ENCODE peak calls at places on chromosomes 12 and 14, in ten cellular contexts. N is GM10248, I is bronchial epithelial cell, W is choroid plexus epithelial cell, O is endodermal cell, V is AG09309, U is omental fat pad, C is K562, Y is HepG2, D is kidney epithelial cell. T is an unnamed sample.

GRCh38 chr12:120238839-120239445 is 26.6 kb downstream of the PXN start:
- DNase-seq in V (no peak), U (no peak), W (no peak), O (no peak), D (no peak), I (no peak), C (no peak), N (no peak), Y (no peak), T (no peak)

GRCh38 chr12:47825239-47825639 is 5.5 kb upstream of the HDAC7 start:
- DNase-seq in U (no peak), N (no peak), O (no peak), I (peak), Y (no peak), V (no peak), D (no peak), C (no peak), W (no peak), T (no peak)

GRCh38 chr12:16612647-16613046 is 6.7 kb upstream of the LMO3 start:
- DNase-seq in V (no peak), U (no peak), W (no peak), D (no peak), N (no peak), Y (no peak), I (peak), O (no peak), C (no peak), T (no peak)

GRCh38 chr12:76223869-76224268 is 124.3 kb downstream of the BBS10 start:
- DNase-seq in N (no peak), I (no peak), D (no peak), C (no peak), O (no peak), U (no peak), W (no peak), Y (no peak), V (no peak), T (no peak)

GRCh38 chr12:26648999-26649398 is 184.0 kb downstream of the ITPR2 start:
- DNase-seq in N (no peak), W (no peak), C (no peak), O (no peak), U (no peak), D (no peak), I (no peak), V (no peak), Y (no peak), T (no peak)

GRCh38 chr12:132638541-132639408 is 20.2 kb downstream of the P2RX2 start:
- DNase-seq in Y (peak), C (peak), D (peak), O (peak), W (peak), U (no peak), V (peak), N (peak), I (peak), T (peak)

GRCh38 chr14:94499673-94500072 is 9.6 kb downstream of the SERPINA12 start:
- DNase-seq in D (no peak), N (no peak), U (no peak), V (no peak), W (no peak), O (no peak), C (no peak), I (no peak), Y (no peak), T (no peak)

GRCh38 chr12:61554268-61555008 is 705.8 kb upstream of the USP15 start:
- DNase-seq in V (no peak), W (no peak), O (no peak), C (no peak), N (no peak), I (peak), D (no peak), Y (no peak), U (no peak), T (no peak)

GRCh38 chr12:115204957-115205754 is 521.2 kb upstream of the TBX3 start:
- DNase-seq in V (no peak), Y (no peak), C (peak), O (peak), I (peak), U (no peak), D (no peak), N (no peak), W (peak), T (no peak)

GRCh38 chr14:103527408-103528157 is 1.4 kb upstream of the TRMT61A start:
- DNase-seq in I (no peak), O (no peak), D (no peak), N (peak), Y (no peak), U (no peak), W (no peak), V (no peak), C (no peak), T (no peak)

GRCh38 chr14:101503431-101504095 is 57.7 kb upstream of the DIO3 start:
- DNase-seq in C (no peak), W (no peak), D (no peak), V (no peak), N (no peak), U (no peak), I (no peak), Y (no peak), O (peak), T (no peak)

GRCh38 chr14:104206281-104206904 is 68.0 kb downstream of the KIF26A start:
- DNase-seq in V (no peak), U (no peak), D (no peak), C (no peak), N (no peak), W (peak), Y (peak), O (peak), I (no peak), T (no peak)

GRCh38 chr14:54683882-54684794 is 117.2 kb downstream of the SAMD4A start:
- DNase-seq in N (no peak), Y (no peak), D (no peak), C (no peak), V (peak), O (peak), U (peak), I (peak), W (peak), T (no peak)

GRCh38 chr14:48140804-48141203 is 465.4 kb upstream of the MDGA2 start:
- DNase-seq in N (no peak), U (no peak), Y (no peak), V (no peak), D (no peak), C (no peak), W (no peak), I (no peak), O (no peak), T (no peak)

GRCh38 chr12:89481218-89481914 is 43.2 kb downstream of the GALNT4 start:
- DNase-seq in O (no peak), C (no peak), Y (no peak), U (no peak), D (no peak), N (no peak), W (no peak), I (no peak), V (no peak), T (no peak)

GRCh38 chr12:67663121-67663520 is 14.6 kb downstream of the DYRK2 start:
- DNase-seq in I (no peak), D (no peak), N (no peak), V (no peak), O (no peak), W (no peak), Y (no peak), U (no peak), C (no peak), T (no peak)

GRCh38 chr12:54603173-54603814 is 14.8 kb upstream of the PPP1R1A start:
- DNase-seq in V (peak), D (no peak), N (peak), U (no peak), W (peak), I (peak), Y (peak), C (peak), O (peak), T (peak)

GRCh38 chr12:67137256-67137655 is 131.9 kb upstream of the CAND1 start:
- DNase-seq in I (peak), D (peak), Y (no peak), V (no peak), U (no peak), W (no peak), C (no peak), O (no peak), N (no peak), T (no peak)

GRCh38 chr12:110349096-110349495 is 54.4 kb downstream of the ANAPC7 start:
- DNase-seq in Y (no peak), O (no peak), U (no peak), N (no peak), I (no peak), C (no peak), W (no peak), V (no peak), D (no peak), T (no peak)

GRCh38 chr12:129127771-129128170 is 274.5 kb downstream of the GLT1D1 start:
- DNase-seq in D (no peak), U (no peak), I (no peak), V (no peak), C (no peak), Y (no peak), W (no peak), N (no peak), O (peak), T (no peak)

GRCh38 chr12:70607107-70607506 is 30.1 kb downstream of the PTPRB start:
- DNase-seq in Y (no peak), W (no peak), O (no peak), D (no peak), N (no peak), U (no peak), I (no peak), V (no peak), C (no peak), T (no peak)

GRCh38 chr14:30193791-30194407 is 266.3 kb upstream of the PRKD1 start:
- DNase-seq in C (no peak), V (peak), Y (no peak), N (no peak), U (no peak), I (peak), W (peak), O (no peak), D (no peak), T (no peak)

GRCh38 chr12:96985515-96986362 is 78.7 kb downstream of the NEDD1 start:
- DNase-seq in N (peak), U (no peak), V (no peak), O (peak), Y (no peak), D (no peak), W (peak), C (peak), I (no peak), T (peak)

GRCh38 chr12:112891093-112892024 is 15.4 kb upstream of the OAS1 start:
- DNase-seq in V (no peak), O (no peak), W (no peak), N (no peak), Y (no peak), U (no peak), I (no peak), C (no peak), D (no peak), T (no peak)

GRCh38 chr12:125262866-125263265 is 197.6 kb downstream of the AACS start:
- DNase-seq in W (no peak), Y (no peak), U (no peak), V (no peak), C (no peak), N (no peak), I (no peak), O (no peak), D (no peak), T (no peak)

GRCh38 chr12:49983892-49984291 is 11.1 kb downstream of the AQP6 start:
- DNase-seq in V (peak), W (peak), O (peak), Y (no peak), N (peak), U (no peak), I (peak), D (no peak), C (peak), T (no peak)

GRCh38 chr12:124032265-124032886 is 59.4 kb downstream of the ZNF664 start:
- DNase-seq in U (no peak), N (peak), W (peak), Y (peak), O (peak), I (peak), V (no peak), D (no peak), C (peak), T (peak)

GRCh38 chr12:2161478-2161877 is 108.7 kb downstream of the CACNA1C start:
- DNase-seq in U (no peak), C (no peak), N (no peak), V (no peak), Y (no peak), W (no peak), D (no peak), I (no peak), O (no peak), T (no peak)

GRCh38 chr12:107523760-107524558 is 161.6 kb upstream of the PWP1 start:
- DNase-seq in V (no peak), N (no peak), O (no peak), U (no peak), D (no peak), C (no peak), W (no peak), I (no peak), Y (peak), T (no peak)

GRCh38 chr12:56115329-56115728 is 1.1 kb upstream of the RPL41 start:
- DNase-seq in O (peak), U (no peak), C (no peak), I (peak), Y (no peak), N (no peak), D (no peak), V (no peak), W (peak), T (no peak)

GRCh38 chr12:3107071-3107583 is 29.9 kb downstream of the TSPAN9 start:
- DNase-seq in O (peak), V (peak), D (no peak), W (peak), I (no peak), Y (no peak), C (no peak), N (no peak), U (no peak), T (no peak)

DNA sequence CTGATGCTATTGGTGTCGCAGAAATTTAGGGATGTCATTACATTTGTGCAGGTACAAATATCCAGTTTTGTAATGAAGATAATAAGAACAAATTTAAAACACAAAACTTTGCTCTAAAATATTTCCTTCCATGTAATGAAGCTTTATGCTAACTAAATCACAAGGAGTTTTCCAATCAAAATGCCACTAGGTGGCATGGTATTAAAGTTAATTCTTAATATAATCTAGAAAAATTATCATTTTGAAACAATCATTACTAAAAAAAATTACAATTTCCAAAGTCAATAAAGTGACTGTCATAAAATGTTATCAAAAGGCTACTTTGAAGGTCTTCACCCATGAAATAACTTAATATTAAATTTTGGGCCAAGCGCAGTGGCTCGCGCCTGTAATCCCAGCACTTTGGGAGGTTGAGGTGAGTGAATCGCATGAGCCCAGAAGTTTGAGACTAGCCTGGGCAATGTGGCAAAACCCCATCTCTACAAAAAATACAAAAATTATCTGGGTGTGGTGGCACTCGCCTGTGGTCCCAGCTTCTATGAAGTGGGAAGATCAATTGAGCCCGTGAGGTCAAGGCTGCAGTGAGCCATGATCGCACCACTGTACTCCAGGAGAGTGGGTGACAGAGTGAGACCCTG is 77.4 kb downstream of the KIF21A start:
- DNase-seq in O (no peak), D (no peak), V (no peak), C (no peak), U (no peak), N (no peak), I (no peak), W (no peak), Y (no peak), T (no peak)
- TF ChIP-seq CTCF in O (peak), D (no peak), V (peak), C (no peak), U (no peak), N (no peak), I (no peak), W (peak), Y (no peak), T (no peak)

GRCh38 chr12:53298154-53298553 is 1.3 kb upstream of the MYG1 start:
- DNase-seq in D (no peak), Y (no peak), O (no peak), V (peak), W (peak), N (no peak), U (no peak), C (no peak), I (peak), T (no peak)

GRCh38 chr12:53302903-53303302 is 3.4 kb downstream of the MYG1 start:
- DNase-seq in C (no peak), I (no peak), W (no peak), D (no peak), U (no peak), Y (no peak), V (no peak), N (no peak), O (no peak), T (no peak)

GRCh38 chr12:53299101-53299453 is 418 bp upstream of the MYG1 start:
- DNase-seq in Y (peak), O (no peak), C (peak), N (no peak), W (peak), V (no peak), I (peak), U (no peak), D (no peak), T (no peak)

GRCh38 chr12:53300187-53300586 is 692 bp downstream of the MYG1 start:
- DNase-seq in W (peak), U (no peak), C (no peak), D (no peak), I (no peak), N (no peak), O (no peak), V (no peak), Y (no peak), T (no peak)

DNA sequence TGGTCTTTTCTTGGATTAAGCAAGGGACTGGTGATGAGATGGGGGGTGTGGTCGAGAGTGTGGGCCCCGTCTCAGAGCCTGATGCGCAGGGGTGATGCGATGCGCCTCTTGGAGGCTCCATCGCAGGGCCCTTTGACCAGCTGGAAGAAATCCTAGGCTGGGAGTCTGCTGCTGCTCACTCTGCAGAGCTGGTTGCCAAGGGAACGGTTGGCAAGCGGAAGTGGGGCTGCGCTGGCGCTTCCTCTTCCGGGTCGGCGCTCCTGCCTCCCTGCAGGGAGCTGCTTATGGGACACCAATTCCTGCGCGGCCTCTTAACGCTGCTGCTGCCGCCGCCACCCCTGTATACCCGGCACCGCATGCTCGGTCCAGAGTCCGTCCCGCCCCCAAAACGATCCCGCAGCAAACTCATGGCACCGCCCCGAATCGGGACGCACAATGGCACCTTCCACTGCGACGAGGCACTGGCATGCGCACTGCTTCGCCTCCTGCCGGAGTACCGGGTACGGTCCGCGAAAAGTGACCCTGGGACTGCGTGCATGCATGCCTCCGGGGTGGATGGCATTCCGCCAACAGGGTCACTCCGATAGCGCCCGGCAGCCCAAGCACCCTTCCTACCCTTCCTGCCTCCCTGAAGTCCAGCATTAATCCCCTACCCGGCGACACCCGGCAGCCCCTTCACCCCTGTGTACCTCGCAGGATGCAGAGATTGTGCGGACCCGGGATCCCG is at the start of gene MYG1:
- DNase-seq in V (no peak), C (no peak), U (peak), I (peak), W (peak), N (peak), D (peak), Y (peak), O (peak), T (peak)
- TF ChIP-seq CTCF in V (peak), C (no peak), U (no peak), I (peak), W (peak), N (no peak), D (peak), Y (peak), O (peak), T (no peak)

GRCh38 chr14:69615471-69616407 is 4.3 kb downstream of the SUSD6 start:
- DNase-seq in U (no peak), W (peak), O (no peak), V (peak), N (peak), Y (no peak), C (peak), I (peak), D (no peak), T (no peak)
- TF ChIP-seq CTCF in U (no peak), W (peak), O (no peak), V (no peak), N (no peak), Y (no peak), C (no peak), I (no peak), D (no peak), T (no peak)

DNA sequence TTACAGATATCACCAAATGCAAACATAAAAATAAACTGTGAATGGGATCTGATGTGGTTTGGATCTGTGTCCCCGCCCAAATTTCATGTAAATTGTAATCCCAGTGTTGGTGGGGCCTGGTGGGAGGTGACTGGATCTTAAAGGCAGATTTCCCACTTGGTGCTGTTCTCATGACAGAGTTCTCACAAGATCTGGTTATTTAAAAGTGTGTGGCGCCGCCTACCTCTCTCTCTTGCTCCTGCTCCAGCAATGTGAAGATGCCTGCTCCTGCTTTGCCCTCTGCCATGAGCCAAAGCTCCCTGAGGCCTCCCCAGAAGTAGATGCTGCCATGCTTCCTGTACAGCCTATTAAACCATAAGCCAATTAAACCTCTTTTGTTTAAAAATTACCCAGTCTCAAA is 47.8 kb downstream of the SLC25A21 start:
- DNase-seq in V (no peak), U (no peak), C (peak), D (no peak), O (peak), I (peak), W (peak), Y (peak), N (no peak), T (no peak)
- TF ChIP-seq CTCF in V (peak), U (no peak), C (peak), D (no peak), O (peak), I (peak), W (peak), Y (peak), N (no peak), T (no peak)

DNA sequence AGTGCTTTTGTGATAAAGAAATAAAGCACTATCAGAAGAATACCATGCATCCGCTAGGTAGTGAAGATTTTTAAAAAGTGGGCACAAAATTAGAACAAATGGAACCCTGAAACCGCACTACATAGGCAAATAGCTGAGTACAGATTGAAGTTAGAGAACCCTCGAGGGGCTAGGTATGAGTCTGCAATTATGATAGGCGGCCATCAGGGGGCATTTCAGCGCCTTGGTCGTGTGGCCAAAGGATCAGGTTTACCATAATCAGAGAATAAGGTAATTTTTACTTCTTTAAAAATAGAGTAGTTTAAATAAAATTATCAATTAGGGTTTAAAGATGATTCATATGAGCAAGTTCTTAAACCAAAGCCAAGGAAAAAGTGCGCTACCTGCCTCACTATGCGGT is 129.8 kb downstream of the TMX1 start:
- DNase-seq in W (no peak), N (peak), I (no peak), D (no peak), V (no peak), Y (no peak), U (no peak), C (peak), O (peak), T (peak)
- TF ChIP-seq CTCF in W (peak), N (peak), I (peak), D (no peak), V (no peak), Y (peak), U (no peak), C (peak), O (peak), T (peak)

T was measured in endothelial cell.